ENCODE peak calls at places on chromosomes 11 and 22, in six cellular contexts. V, S, I, J, Q and H are unnamed samples.

GRCh38 chr11:2799881-2800654 is 85.5 kb downstream of the CDKN1C start:
- DNase-seq in V (no peak), S (no peak), I (peak), J (no peak), Q (no peak), H (no peak)

GRCh38 chr11:115166826-115167225 is 337.4 kb downstream of the CADM1 start:
- DNase-seq in V (no peak), S (no peak), I (no peak), J (no peak), Q (no peak), H (no peak)

GRCh38 chr11:106765849-106766248 is 252.4 kb downstream of the GUCY1A2 start:
- DNase-seq in V (no peak), S (no peak), I (no peak), J (no peak), Q (no peak), H (no peak)

GRCh38 chr11:75429902-75430691 is 2.9 kb downstream of the KLHL35 start:
- DNase-seq in V (no peak), S (no peak), I (no peak), J (no peak), Q (peak), H (peak)

GRCh38 chr22:20584872-20585639 is 77.6 kb downstream of the MED15 start:
- DNase-seq in V (no peak), S (no peak), I (no peak), J (no peak), Q (peak), H (no peak)

GRCh38 chr11:129930306-129930705 is 34.9 kb upstream of the NFRKB start:
- DNase-seq in V (no peak), S (no peak), I (no peak), J (no peak), Q (no peak), H (no peak)

GRCh38 chr22:48803993-48804810 is 1023.5 kb downstream of the BRD1 start:
- DNase-seq in V (no peak), S (no peak), I (no peak), J (no peak), Q (no peak), H (no peak)

GRCh38 chr11:69704508-69705245 is 855 bp upstream of the FGF19 start:
- DNase-seq in V (no peak), S (no peak), I (peak), J (no peak), Q (peak), H (no peak)

GRCh38 chr22:49377306-49377705 is 450.4 kb downstream of the BRD1 start:
- DNase-seq in V (no peak), S (no peak), I (no peak), J (no peak), Q (no peak), H (no peak)

GRCh38 chr11:33617672-33618362 is 82.8 kb downstream of the C11orf91 start:
- DNase-seq in V (no peak), S (no peak), I (no peak), J (no peak), Q (no peak), H (no peak)

GRCh38 chr11:68549789-68550484 is 89.4 kb downstream of the PPP6R3 start:
- DNase-seq in V (no peak), S (no peak), I (no peak), J (no peak), Q (no peak), H (no peak)

GRCh38 chr11:64869571-64870175 is 8.7 kb downstream of the EHD1 start:
- DNase-seq in V (no peak), S (peak), I (peak), J (no peak), Q (no peak), H (no peak)

GRCh38 chr11:75792997-75793800 is 21.8 kb upstream of the UVRAG start:
- DNase-seq in V (no peak), S (peak), I (no peak), J (no peak), Q (no peak), H (no peak)

GRCh38 chr11:45109400-45109799 is 37.0 kb upstream of the PRDM11 start:
- DNase-seq in V (no peak), S (no peak), I (no peak), J (no peak), Q (no peak), H (no peak)

GRCh38 chr11:130115218-130115617 is 44.4 kb upstream of the ST14 start:
- DNase-seq in V (no peak), S (no peak), I (no peak), J (no peak), Q (no peak), H (no peak)

GRCh38 chr11:66278396-66279091 is 569 bp downstream of the CNIH2 start:
- DNase-seq in V (no peak), S (no peak), I (peak), J (no peak), Q (peak), H (no peak)

GRCh38 chr22:28904211-28904808 is 20.9 kb downstream of the ZNRF3 start:
- DNase-seq in V (no peak), S (no peak), I (no peak), J (no peak), Q (no peak), H (no peak)

GRCh38 chr11:75468534-75469340 is 35.7 kb upstream of the KLHL35 start:
- DNase-seq in V (no peak), S (no peak), I (peak), J (no peak), Q (peak), H (no peak)

GRCh38 chr11:44266056-44266780 is 43.7 kb downstream of the ALX4 start:
- DNase-seq in V (no peak), S (no peak), I (no peak), J (no peak), Q (no peak), H (no peak)

GRCh38 chr11:117333921-117334320 is 6.3 kb downstream of the CEP164 start:
- DNase-seq in V (no peak), S (no peak), I (no peak), J (no peak), Q (no peak), H (no peak)

GRCh38 chr11:48006301-48006992 is 26.1 kb downstream of the PTPRJ start:
- DNase-seq in V (no peak), S (no peak), I (peak), J (peak), Q (no peak), H (no peak)

GRCh38 chr11:42244376-42244775 is 784.9 kb upstream of the LRRC4C start:
- DNase-seq in V (no peak), S (no peak), I (no peak), J (no peak), Q (no peak), H (no peak)

GRCh38 chr11:77381749-77382693 is 80.5 kb upstream of the GDPD4 start:
- DNase-seq in V (no peak), S (no peak), I (no peak), J (no peak), Q (no peak), H (no peak)

GRCh38 chr11:125494601-125494986 is 1.5 kb downstream of the FEZ1 start:
- DNase-seq in V (no peak), S (no peak), I (no peak), J (no peak), Q (no peak), H (no peak)

DNA sequence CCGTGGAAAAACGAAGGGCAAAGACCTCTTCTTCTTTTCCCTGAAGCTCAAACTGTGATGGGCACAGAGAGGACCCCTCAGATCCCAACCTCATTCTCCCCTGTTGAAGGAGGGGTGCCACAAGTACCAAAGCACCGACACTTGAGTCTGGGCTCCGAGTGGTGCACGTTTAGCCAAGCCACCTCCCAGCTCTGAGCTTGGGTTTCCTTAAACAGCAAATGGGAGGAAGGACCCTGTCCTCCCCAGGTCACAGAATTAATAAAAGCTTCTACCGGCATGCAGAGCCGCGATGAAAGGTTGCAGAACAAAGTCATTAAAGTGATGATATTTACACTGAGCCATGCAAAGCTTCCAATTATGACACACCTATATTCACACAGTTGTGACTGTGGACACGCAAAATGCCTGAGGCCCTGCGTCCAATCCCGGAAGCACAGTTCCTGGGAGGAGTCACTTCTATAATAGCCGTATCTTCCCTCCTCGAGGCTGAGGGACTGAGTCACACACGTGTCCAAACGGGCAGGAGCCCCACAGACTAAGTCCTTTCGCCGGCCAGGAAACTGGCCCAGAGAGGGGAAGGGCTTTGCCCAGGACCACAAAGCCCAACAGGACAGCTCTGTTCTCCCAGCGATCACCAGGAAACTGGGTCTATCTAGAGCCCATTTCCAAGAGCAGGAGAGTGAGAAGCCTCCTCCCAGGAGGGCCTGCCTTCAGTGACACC is 922 bp upstream of the CSNK1E start:
- DNase-seq in V (no peak), S (peak), I (peak), J (no peak), Q (no peak), H (no peak)
- TF ChIP-seq GABPA in V (no peak), S (no peak), I (peak), J (no peak), Q (no peak), H (no peak)

GRCh38 chr11:63599211-63600122 is 14.8 kb downstream of the PLAAT3 start:
- DNase-seq in V (no peak), S (no peak), I (peak), J (no peak), Q (peak), H (no peak)
- TF ChIP-seq GABPA in V (no peak), S (no peak), I (no peak), J (no peak), Q (no peak), H (no peak)

GRCh38 chr11:35316161-35316560 is 103.2 kb downstream of the SLC1A2 start:
- DNase-seq in V (no peak), S (no peak), I (no peak), J (no peak), Q (no peak), H (no peak)
- TF ChIP-seq GABPA in V (no peak), S (no peak), I (no peak), J (no peak), Q (no peak), H (no peak)

GRCh38 chr11:122248130-122248529 is 132.1 kb upstream of the BLID start:
- DNase-seq in V (no peak), S (no peak), I (no peak), J (no peak), Q (no peak), H (no peak)
- TF ChIP-seq GABPA in V (no peak), S (no peak), I (no peak), J (no peak), Q (no peak), H (no peak)

GRCh38 chr11:11980841-11981308 is 27.6 kb downstream of the DKK3 start:
- DNase-seq in V (no peak), S (no peak), I (no peak), J (no peak), Q (no peak), H (no peak)
- TF ChIP-seq GABPA in V (no peak), S (no peak), I (no peak), J (no peak), Q (no peak), H (no peak)

GRCh38 chr22:47020157-47020556 is 257.7 kb downstream of the TBC1D22A start:
- DNase-seq in V (no peak), S (no peak), I (no peak), J (no peak), Q (no peak), H (no peak)
- TF ChIP-seq GABPA in V (no peak), S (no peak), I (no peak), J (no peak), Q (no peak), H (no peak)

GRCh38 chr11:93072236-93072635 is 102.8 kb downstream of the MTNR1B start:
- DNase-seq in V (no peak), S (no peak), I (no peak), J (no peak), Q (no peak), H (no peak)
- TF ChIP-seq GABPA in V (no peak), S (no peak), I (no peak), J (no peak), Q (no peak), H (no peak)

GRCh38 chr11:96317985-96318384 is 25.0 kb downstream of the MAML2 start:
- DNase-seq in V (no peak), S (no peak), I (peak), J (no peak), Q (no peak), H (no peak)
- TF ChIP-seq GABPA in V (no peak), S (no peak), I (no peak), J (no peak), Q (no peak), H (no peak)

GRCh38 chr11:131428853-131429252 is 58.4 kb downstream of the NTM start:
- DNase-seq in V (no peak), S (no peak), I (no peak), J (no peak), Q (no peak), H (no peak)

GRCh38 chr11:131425285-131425684 is 54.9 kb downstream of the NTM start:
- DNase-seq in V (no peak), S (peak), I (no peak), J (no peak), Q (no peak), H (no peak)

DNA sequence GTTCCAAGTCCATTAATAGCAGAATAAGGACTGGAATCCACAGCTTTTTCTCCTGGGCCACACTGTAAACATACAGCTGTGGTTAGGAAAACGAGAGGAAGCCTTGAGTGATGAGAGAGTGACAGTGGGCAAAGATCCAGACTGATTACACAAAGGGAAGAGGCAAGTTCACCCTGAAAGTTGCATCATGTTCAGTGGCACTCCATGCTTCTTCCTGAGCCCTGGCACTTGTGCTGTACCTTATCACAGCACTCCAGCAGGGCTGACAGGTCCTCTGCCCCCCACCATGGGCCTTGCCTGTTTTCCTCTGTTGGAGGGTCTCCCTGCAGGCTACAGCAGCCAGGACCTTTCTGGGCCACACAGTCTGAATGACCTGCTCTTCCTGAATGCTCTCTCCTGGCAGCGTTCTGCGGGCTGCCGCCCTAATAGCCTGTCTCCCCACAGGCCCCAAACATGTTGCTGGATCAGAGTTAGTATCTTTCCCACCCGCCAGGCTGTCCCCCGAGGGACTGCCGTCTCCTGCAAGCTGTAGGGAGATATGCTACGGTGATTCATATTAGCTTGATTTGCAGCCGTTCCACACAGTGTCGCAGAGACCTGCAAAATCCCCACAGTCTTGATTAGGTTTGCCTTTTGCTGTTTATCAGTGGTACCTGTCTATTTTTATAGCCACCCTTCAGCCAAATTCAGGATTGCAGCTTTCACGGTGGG is 60.2 kb downstream of the NTM start:
- DNase-seq in V (no peak), S (no peak), I (no peak), J (no peak), Q (peak), H (no peak)
- TF ChIP-seq GABPA in V (no peak), S (no peak), I (no peak), J (no peak), Q (no peak), H (no peak)